ENCODE peak calls at places on chromosomes 16 and 17, in nine cellular contexts. K is naive thymus-derived CD8-positive, alpha-beta T cell; C is hepatic stellate cell; U is transverse colon; Q is NCI-H1105; T is NCI-H226; A is NCI-H1092; V is T-helper 2 cell; G is NCI-H460. E is an unnamed sample.

GRCh38 chr16:89412811-89413210 is 77.5 kb downstream of the ANKRD11 start:
- DNase-seq in T (no peak), Q (no peak), A (no peak), C (no peak), V (no peak), K (no peak), U (no peak), G (no peak), E (no peak)

GRCh38 chr16:89826531-89827382 is 1.5 kb upstream of the SPIRE2 start:
- DNase-seq in V (no peak), K (no peak), G (peak), U (no peak), A (no peak), Q (no peak), C (no peak), T (no peak), E (no peak)

GRCh38 chr17:63295288-63295687 is 150.8 kb downstream of the CYB561 start:
- DNase-seq in K (no peak), C (no peak), U (no peak), Q (no peak), A (no peak), V (no peak), T (peak), G (no peak), E (no peak)

GRCh38 chr16:89555780-89556179 is 4.7 kb upstream of the RPL13 start:
- DNase-seq in C (no peak), V (no peak), T (no peak), G (no peak), Q (no peak), K (no peak), A (no peak), U (no peak), E (no peak)

GRCh38 chr16:67683767-67684166 is 17.2 kb downstream of the C16orf86 start:
- DNase-seq in K (no peak), A (no peak), T (no peak), G (no peak), U (peak), Q (no peak), C (no peak), V (no peak), E (no peak)

GRCh38 chr17:71110326-71110725 is 941.0 kb downstream of the KCNJ2 start:
- DNase-seq in A (no peak), V (no peak), U (no peak), T (no peak), G (no peak), Q (no peak), K (no peak), C (no peak), E (no peak)

GRCh38 chr17:39926588-39927100 is 757 bp downstream of the ORMDL3 start:
- DNase-seq in T (peak), Q (no peak), A (no peak), C (peak), U (peak), K (peak), G (no peak), V (peak), E (no peak)

GRCh38 chr16:12171206-12171605 is 194.7 kb downstream of the SNX29 start:
- DNase-seq in A (no peak), G (no peak), V (no peak), C (no peak), Q (no peak), U (no peak), K (no peak), T (no peak), E (no peak)

GRCh38 chr17:83054518-83055125 is 24.8 kb upstream of the METRNL start:
- DNase-seq in U (no peak), K (no peak), C (no peak), A (no peak), V (no peak), Q (no peak), G (no peak), T (no peak), E (no peak)

GRCh38 chr16:19135896-19136438 is 22.2 kb downstream of the ITPRIPL2 start:
- DNase-seq in C (peak), T (no peak), U (peak), G (peak), A (peak), V (no peak), Q (no peak), K (no peak), E (no peak)

E was measured in cerebellar cortex.